ENCODE peak calls at places on chromosomes 11 and 22, in four cellular contexts. M is MCF 10A; V is NCI-H1105 treated with DMSO at 0.1 percent for 48 hours; J is stimulated activated CD4-positive, alpha-beta T cell treated with anti-CD3 and anti-CD28 coated beads, Interleukin-1b, Interleukin-23, amount 100 ng/mL, for 4 hours. P is an unnamed sample.

GRCh38 chr11:64447717-64448598 is 89.0 kb downstream of the RPS6KA4 start:
- DNase-seq in J (no peak), M (no peak), V (peak), P (no peak)

GRCh38 chr11:102186836-102187235 is 76.6 kb downstream of the YAP1 start:
- DNase-seq in V (no peak), M (no peak), J (no peak), P (no peak)

GRCh38 chr11:124891390-124891861 is 6.2 kb downstream of the ROBO4 start:
- DNase-seq in V (no peak), J (no peak), M (no peak), P (no peak)

GRCh38 chr22:24208012-24208749 is 26.9 kb downstream of the SUSD2 start:
- DNase-seq in V (no peak), M (peak), J (no peak), P (no peak)

GRCh38 chr22:43883012-43883661 is 8.7 kb downstream of the PNPLA5 start:
- DNase-seq in J (no peak), M (peak), V (peak), P (peak)

GRCh38 chr22:46093796-46094195 is 56.5 kb upstream of the PPARA start:
- DNase-seq in V (no peak), J (no peak), M (no peak), P (no peak)

GRCh38 chr22:37224757-37225420 is 12.6 kb upstream of the SSTR3 start:
- DNase-seq in V (no peak), M (no peak), J (no peak), P (no peak)

GRCh38 chr11:67411785-67412152 is 3.7 kb upstream of the CARNS1 start:
- DNase-seq in J (no peak), V (no peak), M (no peak), P (no peak)

GRCh38 chr11:70505761-70506657 is 107.7 kb downstream of the CTTN start:
- DNase-seq in J (no peak), V (no peak), M (no peak), P (no peak)

GRCh38 chr11:24932110-24933000 is 435.5 kb downstream of the LUZP2 start:
- DNase-seq in J (no peak), V (peak), M (peak), P (no peak)

GRCh38 chr22:36999463-36999862 is 19.8 kb downstream of the TST start:
- DNase-seq in J (no peak), V (no peak), M (peak), P (no peak)

GRCh38 chr11:723120-723883 is 17.3 kb downstream of the EPS8L2 start:
- DNase-seq in V (peak), J (no peak), M (peak), P (no peak)

GRCh38 chr11:74703211-74703610 is 28.0 kb downstream of the CHRDL2 start:
- DNase-seq in J (no peak), M (no peak), V (no peak), P (no peak)

GRCh38 chr22:45036154-45036553 is 26.3 kb upstream of the PHF21B start:
- DNase-seq in V (peak), J (no peak), M (peak), P (no peak)

GRCh38 chr22:48754611-48755331 is 1072.9 kb downstream of the BRD1 start:
- DNase-seq in J (no peak), M (no peak), V (no peak), P (no peak)

GRCh38 chr11:14972581-14973490 is 685 bp upstream of the CALCA start:
- DNase-seq in V (peak), J (no peak), M (no peak), P (no peak)

GRCh38 chr11:17229481-17230152 is 21.8 kb upstream of the PIK3C2A start:
- DNase-seq in V (no peak), J (no peak), M (no peak), P (no peak)

GRCh38 chr11:2194877-2195755 is 23.5 kb upstream of the TH start:
- DNase-seq in V (peak), M (peak), J (peak), P (peak)

GRCh38 chr11:72240461-72241289 is 3.3 kb downstream of the PHOX2A start:
- DNase-seq in V (no peak), M (no peak), J (no peak), P (no peak)

GRCh38 chr11:82828472-82828871 is 71.8 kb downstream of the PRCP start:
- DNase-seq in M (no peak), V (no peak), J (no peak), P (no peak)

GRCh38 chr11:77071671-77072605 is 5.2 kb downstream of the CAPN5 start:
- DNase-seq in J (no peak), V (no peak), M (no peak), P (no peak)

GRCh38 chr22:38657248-38657909 is 941 bp downstream of the CBY1 start:
- DNase-seq in V (peak), J (peak), M (peak), P (peak)

GRCh38 chr11:44101098-44101497 is 5.6 kb downstream of the EXT2 start:
- DNase-seq in V (no peak), M (no peak), J (no peak), P (no peak)

GRCh38 chr22:22384668-22385244 is 123.8 kb downstream of the ZNF280B start:
- DNase-seq in J (no peak), V (no peak), M (no peak), P (no peak)

GRCh38 chr11:2525941-2526807 is 81.4 kb downstream of the KCNQ1 start:
- DNase-seq in J (no peak), V (no peak), M (no peak), P (no peak)

GRCh38 chr22:48147404-48147803 is 1385.0 kb downstream of the TBC1D22A start:
- DNase-seq in J (no peak), M (no peak), V (no peak), P (no peak)

GRCh38 chr11:64226507-64227051 is 505 bp downstream of the NUDT22 start:
- DNase-seq in J (peak), M (no peak), V (peak), P (no peak)

GRCh38 chr11:19697721-19698121 is 14.9 kb upstream of the NAV2 start:
- DNase-seq in V (no peak), J (no peak), M (no peak), P (no peak)

GRCh38 chr11:43212279-43212678 is 99.5 kb upstream of the API5 start:
- DNase-seq in V (no peak), J (no peak), M (no peak), P (no peak)

GRCh38 chr11:75938543-75938942 is 123.5 kb downstream of the UVRAG start:
- DNase-seq in V (no peak), M (no peak), J (no peak), P (no peak)

GRCh38 chr11:2777396-2777795 is 77.6 kb upstream of the KCNQ1OT1 start:
- DNase-seq in J (no peak), V (no peak), M (peak), P (no peak)

GRCh38 chr22:44261861-44262595 is 50.7 kb downstream of the SHISAL1 start:
- DNase-seq in J (no peak), V (peak), M (no peak), P (no peak)

GRCh38 chr11:110000045-110000502 is 93.1 kb upstream of the ZC3H12C start:
- DNase-seq in M (peak), V (no peak), J (no peak), P (no peak)

GRCh38 chr22:43423046-43423445 is 11.2 kb downstream of the MPPED1 start:
- DNase-seq in J (no peak), M (no peak), V (no peak), P (no peak)

GRCh38 chr11:113577356-113578163 is 102.4 kb upstream of the DRD2 start:
- DNase-seq in M (peak), V (peak), J (no peak), P (no peak)

GRCh38 chr11:783581-784015 is 6.3 kb downstream of the CEND1 start:
- DNase-seq in M (peak), J (no peak), V (peak), P (no peak)

GRCh38 chr11:67316882-67317364 is 13.6 kb downstream of the SSH3 start:
- DNase-seq in M (peak), J (no peak), V (no peak), P (no peak)

GRCh38 chr11:115695677-115696451 is 191.6 kb upstream of the CADM1 start:
- DNase-seq in J (no peak), M (no peak), V (peak), P (no peak)

GRCh38 chr11:27926469-27926868 is 181.5 kb downstream of the KIF18A start:
- DNase-seq in V (no peak), J (no peak), M (no peak), P (no peak)